ENCODE peak calls at places on chromosomes 12 and 14, in eight cellular contexts. R is A549, X is MM.1S, D is upper lobe of left lung, Z is retinal pigment epithelial cell, I is pancreas, B is SK-N-SH, A is activated B cell treated with CpG ODN at 0.5 μM for 24 hours. S is an unnamed sample.

GRCh38 chr14:101875041-101875725 is 89.2 kb upstream of the DYNC1H1 start:
- DNase-seq in R (no peak), X (peak; percentile 21), D (no peak), Z (no peak), I (no peak), B (no peak), A (no peak), S (no peak)

GRCh38 chr12:50049254-50050118 is 7.9 kb upstream of the ASIC1 start:
- DNase-seq in R (no peak), X (no peak), D (no peak), Z (no peak), I (no peak), B (no peak), A (no peak), S (no peak)

GRCh38 chr12:82688035-82688501 is 1.4 kb downstream of the TMTC2 start:
- DNase-seq in R (peak; percentile 20), X (peak; percentile 16), D (no peak), Z (no peak), I (no peak), B (peak; percentile 15), A (no peak), S (no peak)

GRCh38 chr12:26524862-26525465 is 308.0 kb downstream of the ITPR2 start:
- DNase-seq in R (peak; percentile 43), X (no peak), D (no peak), Z (no peak), I (no peak), B (no peak), A (no peak), S (peak; percentile 19)

GRCh38 chr12:33012226-33012625 is 115.6 kb upstream of the PKP2 start:
- DNase-seq in R (no peak), X (no peak), D (no peak), Z (peak; percentile 41), I (no peak), B (no peak), A (no peak), S (no peak)

GRCh38 chr14:101844219-101844618 is 82.7 kb downstream of the PPP2R5C start:
- DNase-seq in R (no peak), X (no peak), D (no peak), Z (no peak), I (no peak), B (no peak), A (no peak), S (no peak)

GRCh38 chr12:80567391-80567790 is 123.4 kb downstream of the PTPRQ start:
- DNase-seq in R (no peak), X (no peak), D (no peak), Z (peak; percentile 82), I (no peak), B (no peak), A (no peak), S (no peak)

GRCh38 chr12:7856516-7856915 is 16.2 kb downstream of the SLC2A14 start:
- DNase-seq in R (no peak), X (no peak), D (no peak), Z (no peak), I (no peak), B (no peak), A (no peak), S (no peak)

GRCh38 chr14:73238262-73238852 is 1.1 kb downstream of the PAPLN start:
- DNase-seq in R (no peak), X (no peak), D (no peak), Z (peak; percentile 75), I (no peak), B (no peak), A (no peak), S (no peak)

GRCh38 chr12:114408881-114409795 is 3.2 kb upstream of the TBX5 start:
- DNase-seq in R (no peak), X (no peak), D (no peak), Z (no peak), I (peak; percentile 12), B (no peak), A (no peak), S (peak; percentile 68)

GRCh38 chr14:91323671-91324605 is 79.4 kb upstream of the GPR68 start:
- DNase-seq in R (peak; percentile 67), X (peak; percentile 78), D (peak; percentile 93), Z (no peak), I (peak; percentile 83), B (peak; percentile 81), A (peak; percentile 89), S (peak; percentile 87)

GRCh38 chr12:101824831-101825230 is 5.9 kb downstream of the GNPTAB start:
- DNase-seq in R (no peak), X (no peak), D (no peak), Z (no peak), I (no peak), B (no peak), A (no peak), S (no peak)

GRCh38 chr14:51201890-51202289 is 38.2 kb upstream of the TMX1 start:
- DNase-seq in R (no peak), X (no peak), D (no peak), Z (no peak), I (no peak), B (no peak), A (no peak), S (no peak)

GRCh38 chr14:81396108-81396507 is 4.0 kb downstream of the STON2 start:
- DNase-seq in R (no peak), X (no peak), D (no peak), Z (no peak), I (no peak), B (no peak), A (no peak), S (no peak)

GRCh38 chr14:77409131-77409533 is 14.2 kb downstream of the NOXRED1 start:
- DNase-seq in R (peak; percentile 64), X (no peak), D (no peak), Z (no peak), I (no peak), B (no peak), A (no peak), S (no peak)

GRCh38 chr14:98385851-98386250 is 886.1 kb downstream of the BCL11B start:
- DNase-seq in R (no peak), X (no peak), D (no peak), Z (no peak), I (no peak), B (no peak), A (no peak), S (no peak)

GRCh38 chr12:120110550-120111501 is 5.7 kb downstream of the RAB35 start:
- DNase-seq in R (no peak), X (no peak), D (peak; percentile 84), Z (no peak), I (no peak), B (no peak), A (peak; percentile 59), S (no peak)

GRCh38 chr14:63940387-63940786 is 87.6 kb downstream of the SYNE2 start:
- DNase-seq in R (no peak), X (no peak), D (no peak), Z (no peak), I (no peak), B (no peak), A (no peak), S (no peak)

GRCh38 chr14:91372680-91373495 is 44.7 kb downstream of the CCDC88C start:
- DNase-seq in R (no peak), X (peak; percentile 48), D (no peak), Z (no peak), I (peak; percentile 45), B (peak; percentile 70), A (no peak), S (no peak)

GRCh38 chr12:99386907-99387306 is 260.6 kb upstream of the GARIN6 start:
- DNase-seq in R (peak; percentile 69), X (peak; percentile 47), D (no peak), Z (no peak), I (no peak), B (peak; percentile 3), A (no peak), S (no peak)

GRCh38 chr12:19084547-19084946 is 45.0 kb upstream of the PLEKHA5 start:
- DNase-seq in R (no peak), X (no peak), D (no peak), Z (no peak), I (no peak), B (no peak), A (no peak), S (no peak)

GRCh38 chr14:24426912-24427536 is 2.4 kb downstream of the CBLN3 start:
- DNase-seq in R (no peak), X (no peak), D (no peak), Z (no peak), I (no peak), B (no peak), A (no peak), S (no peak)

GRCh38 chr12:24561882-24562760 is 386.8 kb downstream of the BCAT1 start:
- DNase-seq in R (peak; percentile 15), X (peak; percentile 58), D (peak; percentile 67), Z (no peak), I (no peak), B (peak; percentile 75), A (peak; percentile 46), S (peak; percentile 78)

GRCh38 chr12:125549836-125550235 is 484.6 kb downstream of the AACS start:
- DNase-seq in R (peak; percentile 6), X (no peak), D (no peak), Z (no peak), I (no peak), B (no peak), A (no peak), S (peak; percentile 45)
- TF ChIP-seq CTCF in R (no peak), X (peak; percentile 28), D (no peak), Z (peak; percentile 44), I (no peak), B (peak; percentile 27), A (no peak), S (peak; percentile 71)

DNA sequence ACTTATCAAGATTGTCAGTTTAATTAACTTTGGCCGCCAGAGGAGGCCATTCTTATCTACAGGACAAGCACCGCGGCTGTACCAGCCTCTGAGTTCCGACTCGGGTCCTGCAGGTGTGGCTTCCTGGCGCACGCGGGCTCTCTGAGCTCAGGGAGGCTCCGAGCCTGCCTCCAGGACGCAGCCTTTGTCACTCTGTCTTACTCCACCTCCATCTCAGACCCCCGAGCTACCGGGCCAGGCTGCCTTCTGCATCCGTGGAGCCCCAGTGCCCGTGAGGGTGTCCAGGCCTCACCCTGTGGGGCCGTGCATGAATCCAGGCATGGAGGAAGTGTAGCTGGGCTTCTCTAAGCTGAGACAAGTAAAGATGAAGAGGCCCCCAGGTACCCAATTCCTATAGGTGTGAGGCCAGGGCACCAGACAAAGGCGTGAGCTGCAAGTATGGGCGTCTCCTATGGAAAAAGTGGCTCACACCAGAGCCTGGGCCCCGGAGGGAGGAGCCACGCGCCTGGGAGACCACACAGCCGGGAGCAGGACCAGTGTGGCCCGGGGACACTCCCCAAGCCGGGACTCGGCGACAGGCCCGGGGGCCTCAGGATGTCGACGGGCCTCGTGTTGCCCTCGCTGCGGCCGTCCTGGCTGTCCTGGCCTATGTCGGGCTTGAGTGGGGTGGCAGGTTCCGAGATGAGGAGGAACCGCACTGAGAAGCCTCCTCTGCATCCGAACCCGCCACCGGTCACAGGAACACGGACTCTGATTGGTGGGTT is 42.8 kb downstream of the NOC4L start:
- DNase-seq in R (no peak), X (no peak), D (no peak), Z (no peak), I (no peak), B (no peak), A (no peak), S (no peak)
- TF ChIP-seq CTCF in R (no peak), X (no peak), D (no peak), Z (no peak), I (no peak), B (no peak), A (no peak), S (no peak)

GRCh38 chr14:104433401-104434213 is 146.0 kb upstream of the C14orf180 start:
- DNase-seq in R (no peak), X (no peak), D (no peak), Z (no peak), I (peak; percentile 5), B (peak; percentile 23), A (no peak), S (no peak)
- TF ChIP-seq CTCF in R (no peak), X (no peak), D (no peak), Z (no peak), I (no peak), B (no peak), A (no peak), S (no peak)

GRCh38 chr14:105020815-105021655 is at the start of gene CDCA4:
- DNase-seq in R (peak; percentile 96), X (peak; percentile 92), D (peak; percentile 98), Z (peak; percentile 80), I (peak; percentile 98), B (peak; percentile 100), A (peak; percentile 97), S (peak; percentile 98)
- TF ChIP-seq CTCF in R (no peak), X (no peak), D (peak; percentile 54), Z (no peak), I (no peak), B (no peak), A (no peak), S (no peak)